ENCODE peak calls at places on chromosome 10, in nine cellular contexts. P is lower leg skin, Y is AG04449, J is progenitor cell of endocrine pancreas, Q is hepatocyte, F is coronary artery, Z is adrenal gland, A is upper lobe of right lung, H is neural progenitor cell. W is an unnamed sample.

GRCh38 chr10:44306147-44306710 is 78.7 kb downstream of the CXCL12 start:
- DNase-seq in J (no peak), Y (peak), F (no peak), H (no peak), Q (no peak), A (no peak), Z (no peak), P (no peak), W (no peak)

GRCh38 chr10:133388973-133389818 is 4.8 kb upstream of the MTG1 start:
- DNase-seq in Y (no peak), Z (peak), P (peak), F (peak), J (no peak), Q (no peak), H (no peak), A (peak), W (no peak)

GRCh38 chr10:119537953-119538630 is 4.4 kb downstream of the RGS10 start:
- DNase-seq in Q (no peak), Y (no peak), F (no peak), A (no peak), P (no peak), J (no peak), H (no peak), Z (no peak), W (no peak)

GRCh38 chr10:130341325-130341724 is 205.1 kb downstream of the GLRX3 start:
- DNase-seq in Q (peak), Z (no peak), P (no peak), A (no peak), Y (no peak), J (peak), H (peak), F (no peak), W (no peak)

GRCh38 chr10:23186697-23187096 is 5.4 kb upstream of the PTF1A start:
- DNase-seq in H (no peak), Z (no peak), Y (no peak), J (no peak), Q (no peak), P (no peak), F (no peak), A (no peak), W (no peak)

GRCh38 chr10:6054884-6055283 is 7.3 kb downstream of the IL2RA start:
- DNase-seq in Z (no peak), P (no peak), A (no peak), J (no peak), Y (no peak), H (no peak), Q (no peak), F (peak), W (no peak)

GRCh38 chr10:130127612-130128607 is 8.3 kb upstream of the GLRX3 start:
- DNase-seq in H (peak), Q (peak), A (no peak), Z (peak), J (peak), Y (no peak), F (no peak), P (no peak), W (no peak)

GRCh38 chr10:10989669-10990068 is 28.0 kb upstream of the CELF2 start:
- DNase-seq in J (no peak), F (no peak), Y (no peak), Q (no peak), H (no peak), A (no peak), Z (no peak), P (no peak), W (no peak)

GRCh38 chr10:88999629-89000028 is 9.0 kb downstream of the FAS start:
- DNase-seq in Q (no peak), Z (no peak), P (no peak), A (no peak), J (no peak), Y (no peak), F (no peak), H (no peak), W (no peak)

GRCh38 chr10:80509403-80510161 is 28.1 kb upstream of the SH2D4B start:
- DNase-seq in P (no peak), J (no peak), Q (no peak), Y (peak), A (no peak), H (no peak), F (peak), Z (peak), W (no peak)

GRCh38 chr10:75400769-75401568 is 595 bp downstream of the ZNF503 start:
- DNase-seq in J (peak), F (no peak), H (peak), Q (peak), P (peak), A (peak), Y (no peak), Z (peak), W (no peak)

GRCh38 chr10:133229265-133230022 is 573 bp upstream of the UTF1 start:
- DNase-seq in Q (no peak), A (no peak), J (no peak), P (no peak), H (no peak), Y (no peak), F (no peak), Z (no peak), W (no peak)

GRCh38 chr10:83667594-83667993 is 471.7 kb upstream of the GHITM start:
- DNase-seq in H (no peak), Q (no peak), A (no peak), F (no peak), Z (no peak), P (no peak), Y (no peak), J (no peak), W (no peak)

GRCh38 chr10:117884592-117884991 is 162.1 kb downstream of the RAB11FIP2 start:
- DNase-seq in Y (no peak), A (no peak), H (no peak), Z (no peak), F (no peak), J (no peak), P (no peak), Q (no peak), W (no peak)

GRCh38 chr10:101041252-101041761 is 10.3 kb downstream of the SFXN3 start:
- DNase-seq in Q (peak), J (peak), Z (peak), Y (no peak), A (no peak), F (no peak), H (peak), P (peak), W (peak)

GRCh38 chr10:132637477-132638129 is 100.0 kb downstream of the INPP5A start:
- DNase-seq in J (no peak), F (peak), Y (no peak), H (peak), Q (peak), Z (no peak), P (no peak), A (peak), W (peak)

GRCh38 chr10:101405006-101405405 is 51.0 kb downstream of the BTRC start:
- DNase-seq in A (no peak), J (no peak), Z (no peak), P (no peak), Q (no peak), H (no peak), Y (no peak), F (no peak), W (no peak)

GRCh38 chr10:13299437-13300287 is at the start of gene PHYH:
- DNase-seq in J (peak), Y (peak), Z (peak), A (peak), Q (peak), F (peak), H (peak), P (peak), W (peak)

GRCh38 chr10:13294784-13295183 is 5.1 kb downstream of the PHYH start:
- DNase-seq in H (no peak), A (no peak), Z (no peak), F (no peak), P (peak), Q (no peak), Y (no peak), J (no peak), W (no peak)

GRCh38 chr10:13296476-13296875 is 3.4 kb downstream of the PHYH start:
- DNase-seq in J (no peak), A (no peak), F (no peak), H (no peak), Z (no peak), P (peak), Y (no peak), Q (no peak), W (no peak)

GRCh38 chr10:13302821-13303555 is 3.1 kb upstream of the PHYH start:
- DNase-seq in H (no peak), F (no peak), P (peak), A (no peak), Y (no peak), Q (no peak), J (no peak), Z (no peak), W (no peak)

DNA sequence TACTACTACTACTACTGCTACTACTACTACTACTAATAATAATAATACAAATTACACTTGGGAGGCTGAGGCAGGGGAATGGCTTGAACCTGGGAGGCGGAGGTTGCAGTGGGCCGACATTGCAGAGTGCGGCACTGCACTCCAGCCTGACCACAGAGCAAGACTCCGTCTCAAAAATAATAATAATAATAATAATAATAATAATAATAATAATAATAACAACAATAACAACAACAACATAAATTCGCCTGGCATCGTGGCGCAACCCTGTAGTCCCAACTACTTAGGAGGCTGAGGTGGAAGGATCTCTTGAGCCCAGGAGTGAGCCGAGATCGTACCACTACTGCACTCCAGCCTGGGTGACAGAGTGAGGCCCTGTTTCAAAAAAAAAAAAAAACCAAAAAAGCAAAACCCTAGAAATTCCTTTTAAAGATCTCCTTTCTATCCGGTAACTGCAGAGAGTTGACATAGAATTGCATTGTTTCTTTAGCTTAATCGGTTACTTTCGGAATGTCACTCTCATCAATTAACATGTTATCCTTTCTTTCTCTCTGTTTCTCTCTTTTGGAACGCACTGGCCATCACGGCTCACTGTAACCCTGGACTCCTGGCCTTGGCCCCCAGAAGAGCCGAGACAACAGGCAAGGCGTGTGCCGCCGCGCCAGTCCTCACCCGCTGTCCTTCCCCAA is 972 bp downstream of the PHYH start:
- DNase-seq in Y (no peak), J (no peak), P (peak), Z (no peak), Q (no peak), H (no peak), A (no peak), F (no peak), W (no peak)
- TF ChIP-seq CTCF in Y (no peak), J (no peak), P (no peak), Z (no peak), Q (no peak), H (no peak), A (no peak), F (no peak), W (no peak)

DNA sequence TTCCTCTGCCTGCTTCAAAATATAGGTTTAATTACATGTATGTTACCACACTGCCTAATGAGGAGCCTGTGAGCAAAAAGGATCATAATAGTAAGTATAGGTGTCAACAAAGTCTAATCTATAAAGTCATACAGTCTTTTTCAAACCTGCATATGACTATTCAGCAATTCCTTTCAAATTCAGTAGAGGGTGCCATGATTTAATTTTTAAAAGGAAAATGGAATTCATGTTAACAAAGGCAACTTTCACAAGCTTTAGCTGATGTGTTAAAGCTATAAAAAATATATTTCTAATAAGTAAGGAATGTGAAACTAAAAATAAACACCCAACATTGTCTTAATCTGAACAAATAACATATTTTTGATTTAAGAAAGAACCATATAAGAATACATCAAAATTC is 52.1 kb downstream of the MPP7 start:
- DNase-seq in Q (peak), J (no peak), Z (no peak), Y (no peak), H (no peak), F (no peak), P (no peak), A (no peak), W (no peak)
- TF ChIP-seq CTCF in Q (peak), J (peak), Z (peak), Y (peak), H (peak), F (peak), P (no peak), A (peak), W (no peak)

DNA sequence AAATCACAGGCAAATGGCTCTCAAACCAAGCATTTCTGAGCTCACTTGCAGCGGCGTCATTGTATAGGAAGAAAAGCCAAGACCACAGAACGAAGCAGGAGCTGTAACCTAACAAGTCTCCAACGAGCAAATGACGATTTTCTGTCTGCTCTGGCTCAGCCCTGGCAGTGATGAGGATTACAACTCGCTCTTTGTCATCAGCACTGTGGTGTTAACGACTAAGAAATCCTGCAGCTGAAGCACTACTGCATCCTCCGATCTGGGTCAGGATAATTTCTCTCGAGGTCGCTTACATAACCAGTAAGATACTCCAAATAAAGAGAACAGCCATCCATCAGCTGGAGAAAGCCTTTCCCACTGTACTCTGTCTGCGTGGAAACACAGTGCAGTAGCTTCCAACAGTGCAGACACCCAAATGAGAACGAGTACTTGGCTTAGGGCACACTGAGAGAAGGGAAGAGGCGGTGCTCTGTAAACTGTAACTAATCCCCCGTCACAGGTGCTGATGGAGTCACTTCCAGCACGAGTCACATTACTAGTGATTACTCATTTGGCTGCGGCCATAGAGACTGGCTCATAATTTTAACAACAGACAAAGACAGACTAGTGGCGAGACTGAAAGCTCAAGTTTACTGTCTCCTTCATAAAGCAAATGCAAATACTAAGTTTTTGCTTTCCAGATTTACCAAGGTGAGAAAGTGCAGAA is 135.8 kb downstream of the NRBF2 start:
- DNase-seq in F (peak), A (no peak), H (peak), Q (peak), J (peak), Z (peak), P (peak), Y (peak), W (peak)
- TF ChIP-seq CTCF in F (no peak), A (peak), H (no peak), Q (peak), J (no peak), Z (peak), P (no peak), Y (no peak), W (no peak)

DNA sequence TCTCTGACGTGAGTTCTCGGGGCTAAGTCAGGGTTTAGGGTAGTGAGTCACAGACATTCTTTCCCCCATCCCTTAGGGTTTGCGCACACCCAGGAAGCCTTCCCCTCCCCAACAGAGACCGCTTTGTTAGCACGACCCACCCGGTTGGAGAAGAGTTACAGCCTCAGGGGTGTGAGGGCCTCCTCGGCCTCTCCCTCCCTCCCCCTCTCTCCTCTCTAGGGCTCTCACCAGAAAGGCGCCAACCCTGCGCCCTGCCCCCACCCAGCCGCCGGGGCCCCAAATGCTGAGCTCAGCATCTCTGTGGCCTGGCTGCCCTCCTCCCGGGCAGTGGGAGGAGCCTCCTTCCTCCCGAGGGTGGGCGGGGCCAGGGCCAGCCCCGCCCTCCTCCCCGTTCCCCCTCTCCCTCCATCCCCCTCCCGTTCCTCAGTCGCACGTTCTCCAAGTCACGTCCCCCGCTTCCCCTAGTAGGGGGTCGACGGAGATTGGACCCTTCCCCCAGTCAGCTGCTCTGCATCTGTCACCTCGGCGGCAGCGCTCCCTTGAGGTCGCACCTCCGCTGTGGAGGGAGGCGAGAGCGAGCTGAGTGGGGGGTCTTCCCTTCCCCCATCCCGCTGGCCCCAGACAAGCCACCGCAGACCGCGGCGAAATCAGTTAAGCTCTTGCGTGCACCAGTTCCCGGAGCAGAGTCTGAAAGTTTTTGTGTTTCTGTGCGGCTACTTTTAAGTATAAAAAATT is 13.0 kb upstream of the DDIT4 start:
- DNase-seq in H (peak), J (peak), P (peak), Y (no peak), A (peak), F (peak), Q (peak), Z (peak), W (no peak)
- TF ChIP-seq CTCF in H (peak), J (no peak), P (no peak), Y (peak), A (no peak), F (no peak), Q (no peak), Z (peak), W (no peak)

GRCh38 chr10:69959911-69960310 is 92.7 kb upstream of the MACROH2A2 start:
- DNase-seq in Q (no peak), Z (peak), A (no peak), J (no peak), F (no peak), H (no peak), P (no peak), Y (no peak), W (no peak)

GRCh38 chr10:69961864-69962745 is 90.5 kb upstream of the MACROH2A2 start:
- DNase-seq in P (peak), Z (no peak), H (no peak), J (no peak), A (no peak), Q (no peak), F (no peak), Y (no peak), W (no peak)

GRCh38 chr10:69960606-69961167 is 92.0 kb upstream of the MACROH2A2 start:
- DNase-seq in Q (no peak), J (no peak), Y (no peak), A (no peak), P (peak), H (no peak), Z (no peak), F (no peak), W (no peak)

GRCh38 chr10:69962746-69963135 is 89.9 kb upstream of the MACROH2A2 start:
- DNase-seq in H (no peak), Q (no peak), P (no peak), J (no peak), Y (no peak), A (no peak), Z (no peak), F (no peak), W (no peak)

GRCh38 chr10:69961168-69961863 is 91.3 kb upstream of the MACROH2A2 start:
- DNase-seq in A (no peak), P (peak), F (no peak), J (no peak), Y (no peak), Z (no peak), Q (peak), H (peak), W (no peak)
- TF ChIP-seq CTCF in A (peak), P (no peak), F (no peak), J (peak), Y (peak), Z (no peak), Q (peak), H (peak), W (no peak)